ENCODE peak calls at places on chromosome X, in four cellular contexts. K, W, F and V are unnamed samples.

GRCh38 chrX:39900788-39901170 is 197.0 kb downstream of the BCOR start:
- DNase-seq in K (no peak), W (no peak), F (no peak), V (no peak)

GRCh38 chrX:154383359-154384283 is 4.5 kb downstream of the EMD start:
- DNase-seq in K (no peak), W (no peak), F (no peak), V (no peak)

GRCh38 chrX:9859711-9860555 is 73.7 kb downstream of the SHROOM2 start:
- DNase-seq in K (no peak), W (peak), F (no peak), V (no peak)

GRCh38 chrX:63784902-63785692 is at the start of gene ARHGEF9:
- DNase-seq in K (no peak), W (no peak), F (peak), V (no peak)

GRCh38 chrX:69262036-69262905 is 97.0 kb upstream of the PJA1 start:
- DNase-seq in K (no peak), W (peak), F (peak), V (no peak)

GRCh38 chrX:17705211-17705610 is 32.1 kb upstream of the SCML1 start:
- DNase-seq in K (no peak), W (no peak), F (no peak), V (no peak)

GRCh38 chrX:148298737-148299136 is 201.7 kb upstream of the AFF2 start:
- DNase-seq in K (no peak), W (no peak), F (no peak), V (no peak)

GRCh38 chrX:153685751-153686676 is 1.7 kb upstream of the SLC6A8 start:
- DNase-seq in K (no peak), W (no peak), F (no peak), V (no peak)

GRCh38 chrX:131745942-131746489 is 202.1 kb downstream of the OR13H1 start:
- DNase-seq in K (no peak), W (no peak), F (no peak), V (no peak)

GRCh38 chrX:110156167-110156754 is 153.3 kb downstream of the TMEM164 start:
- DNase-seq in K (no peak), W (no peak), F (no peak), V (no peak)

GRCh38 chrX:149937881-149938426 is 337 bp downstream of the EOLA2 start:
- DNase-seq in K (no peak), W (peak), F (no peak), V (peak)

GRCh38 chrX:153226344-153227190 is 47.5 kb downstream of the MAGEA1 start:
- DNase-seq in K (no peak), W (peak), F (peak), V (peak)

GRCh38 chrX:153739754-153740486 is 15.3 kb downstream of the ABCD1 start:
- DNase-seq in K (no peak), W (no peak), F (no peak), V (no peak)

GRCh38 chrX:136268051-136269048 is 17.1 kb upstream of the MAP7D3 start:
- DNase-seq in K (no peak), W (peak), F (peak), V (no peak)

GRCh38 chrX:115690554-115691216 is 129.7 kb downstream of the PLS3 start:
- DNase-seq in K (no peak), W (peak), F (peak), V (no peak)

GRCh38 chrX:118761950-118762725 is 34.7 kb downstream of the IL13RA1 start:
- DNase-seq in K (no peak), W (no peak), F (no peak), V (no peak)

GRCh38 chrX:18410038-18410437 is 15.4 kb upstream of the CDKL5 start:
- DNase-seq in K (no peak), W (peak), F (no peak), V (no peak)

GRCh38 chrX:151789179-151789800 is 54.7 kb downstream of the CNGA2 start:
- DNase-seq in K (no peak), W (peak), F (peak), V (no peak)

GRCh38 chrX:150690126-150690525 is 3.1 kb upstream of the MTMR1 start:
- DNase-seq in K (no peak), W (peak), F (no peak), V (no peak)

GRCh38 chrX:150736478-150736877 is 43.3 kb downstream of the MTMR1 start:
- DNase-seq in K (no peak), W (no peak), F (no peak), V (no peak)

GRCh38 chrX:9312922-9313867 is 151.7 kb upstream of the TBL1X start:
- DNase-seq in K (no peak), W (no peak), F (peak), V (peak)

GRCh38 chrX:5474282-5474681 is 754.4 kb downstream of the NLGN4X start:
- DNase-seq in K (no peak), W (no peak), F (no peak), V (no peak)

GRCh38 chrX:132834741-132835140 is 123.7 kb downstream of the HS6ST2 start:
- DNase-seq in K (no peak), W (no peak), F (no peak), V (no peak)

GRCh38 chrX:153865685-153866084 is 20.3 kb downstream of the L1CAM start:
- DNase-seq in K (no peak), W (no peak), F (no peak), V (no peak)

GRCh38 chrX:105313596-105313995 is 93.1 kb upstream of the TEX13A start:
- DNase-seq in K (no peak), W (no peak), F (no peak), V (no peak)
- H3K4me3 ChIP-seq in K (no peak), W (no peak), F (no peak), V (no peak)

GRCh38 chrX:53080628-53081580 is 1.3 kb upstream of the TSPYL2 start:
- DNase-seq in K (no peak), W (peak), F (no peak), V (no peak)
- H3K4me3 ChIP-seq in K (peak), W (peak), F (peak), V (no peak)

DNA sequence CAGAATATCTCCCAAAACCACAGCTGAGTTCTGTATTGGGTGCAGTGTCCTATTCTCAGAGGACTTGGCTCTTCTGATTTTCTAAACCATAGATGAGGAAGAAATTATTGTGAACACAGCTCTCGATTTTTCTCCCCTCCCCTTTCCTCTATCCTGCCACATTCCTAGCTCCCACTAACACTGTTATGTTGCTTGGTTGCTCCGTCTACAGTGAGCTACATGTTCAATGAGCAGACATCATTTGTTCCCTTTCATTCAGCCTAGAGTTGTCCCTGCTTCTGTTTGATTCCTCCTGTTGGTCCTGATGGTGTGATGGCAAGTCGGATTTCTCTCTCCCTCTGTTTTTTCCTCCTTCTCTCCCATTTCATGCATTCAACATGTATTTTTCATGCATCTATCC is 65.9 kb downstream of the DIPK2B start:
- DNase-seq in K (no peak), W (no peak), F (no peak), V (no peak)
- H3K4me3 ChIP-seq in K (no peak), W (no peak), F (no peak), V (no peak)

GRCh38 chrX:77635372-77635771 is 150.6 kb downstream of the ATRX start:
- DNase-seq in K (no peak), W (no peak), F (no peak), V (no peak)
- H3K4me3 ChIP-seq in K (no peak), W (no peak), F (no peak), V (no peak)

GRCh38 chrX:80578518-80579105 is 158.4 kb downstream of the TENT5D start:
- DNase-seq in K (no peak), W (peak), F (no peak), V (no peak)
- H3K4me3 ChIP-seq in K (no peak), W (no peak), F (no peak), V (no peak)

GRCh38 chrX:28966335-28966734 is 379.1 kb downstream of the IL1RAPL1 start:
- DNase-seq in K (no peak), W (peak), F (no peak), V (no peak)
- H3K4me3 ChIP-seq in K (no peak), W (peak), F (no peak), V (no peak)

DNA sequence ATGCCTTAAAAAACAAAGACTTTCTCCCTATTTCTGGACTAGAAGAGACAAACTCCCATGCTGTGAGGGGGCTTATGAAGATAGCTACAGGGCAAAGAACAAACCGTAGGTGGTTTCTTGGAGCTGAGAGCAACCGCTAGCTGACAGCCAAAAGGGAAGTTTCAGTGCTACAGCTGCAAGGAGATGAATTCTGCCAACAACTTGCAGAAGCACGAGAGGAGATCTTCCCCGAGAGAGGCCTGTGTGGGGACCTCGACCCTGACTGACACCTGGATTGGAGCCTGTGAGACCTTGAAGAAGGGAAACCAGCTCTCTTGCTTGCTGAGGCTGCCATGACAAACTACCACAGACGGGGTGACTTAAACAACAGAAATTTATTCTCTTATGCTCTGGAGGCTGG is 183.8 kb upstream of the VCX3A start:
- DNase-seq in K (no peak), W (no peak), F (no peak), V (no peak)
- H3K4me3 ChIP-seq in K (no peak), W (no peak), F (no peak), V (no peak)